ENCODE peak calls at places on chromosomes 1 and 21, in four cellular contexts. One of them, this sample, is unnamed.

GRCh38 chr1:89339039-89339438 is 24.8 kb upstream of the GBP6 start:
- DNase-seq in AG10803: no peak
- DNase-seq in WTC11: no peak
- DNase-seq in progenitor cell of endocrine pancreas: no peak
- DNase-seq in this sample: no peak

GRCh38 chr1:48761411-48761810 is 15.3 kb downstream of the BEND5 start:
- DNase-seq in AG10803: peak; percentile 63
- DNase-seq in WTC11: no peak
- DNase-seq in progenitor cell of endocrine pancreas: no peak
- DNase-seq in this sample: no peak

GRCh38 chr1:11197359-11197758 is 8.2 kb downstream of the ANGPTL7 start:
- DNase-seq in AG10803: no peak
- DNase-seq in WTC11: no peak
- DNase-seq in progenitor cell of endocrine pancreas: no peak
- DNase-seq in this sample: no peak

GRCh38 chr1:162292422-162292849 is 84.2 kb downstream of the SPATA46 start:
- DNase-seq in AG10803: no peak
- DNase-seq in WTC11: no peak
- DNase-seq in progenitor cell of endocrine pancreas: no peak
- DNase-seq in this sample: no peak

GRCh38 chr1:64873576-64873975 is 92.8 kb downstream of the JAK1 start:
- DNase-seq in AG10803: no peak
- DNase-seq in WTC11: no peak
- DNase-seq in progenitor cell of endocrine pancreas: no peak
- DNase-seq in this sample: no peak

GRCh38 chr1:85243336-85243735 is 16.1 kb downstream of the C1orf52 start:
- DNase-seq in AG10803: no peak
- DNase-seq in WTC11: no peak
- DNase-seq in progenitor cell of endocrine pancreas: no peak
- DNase-seq in this sample: no peak

GRCh38 chr1:228940931-228941330 is 205.7 kb downstream of the RHOU start:
- DNase-seq in AG10803: no peak
- DNase-seq in WTC11: no peak
- DNase-seq in progenitor cell of endocrine pancreas: no peak
- DNase-seq in this sample: no peak

GRCh38 chr21:45535341-45536081 is 6.7 kb downstream of the SLC19A1 start:
- DNase-seq in AG10803: no peak
- DNase-seq in WTC11: peak; percentile 9
- DNase-seq in progenitor cell of endocrine pancreas: no peak
- DNase-seq in this sample: no peak

GRCh38 chr1:34681481-34682451 is 73.1 kb upstream of the GJB5 start:
- DNase-seq in AG10803: peak; percentile 31
- DNase-seq in WTC11: peak; percentile 89
- DNase-seq in progenitor cell of endocrine pancreas: peak; percentile 68
- DNase-seq in this sample: peak; percentile 63

DNA sequence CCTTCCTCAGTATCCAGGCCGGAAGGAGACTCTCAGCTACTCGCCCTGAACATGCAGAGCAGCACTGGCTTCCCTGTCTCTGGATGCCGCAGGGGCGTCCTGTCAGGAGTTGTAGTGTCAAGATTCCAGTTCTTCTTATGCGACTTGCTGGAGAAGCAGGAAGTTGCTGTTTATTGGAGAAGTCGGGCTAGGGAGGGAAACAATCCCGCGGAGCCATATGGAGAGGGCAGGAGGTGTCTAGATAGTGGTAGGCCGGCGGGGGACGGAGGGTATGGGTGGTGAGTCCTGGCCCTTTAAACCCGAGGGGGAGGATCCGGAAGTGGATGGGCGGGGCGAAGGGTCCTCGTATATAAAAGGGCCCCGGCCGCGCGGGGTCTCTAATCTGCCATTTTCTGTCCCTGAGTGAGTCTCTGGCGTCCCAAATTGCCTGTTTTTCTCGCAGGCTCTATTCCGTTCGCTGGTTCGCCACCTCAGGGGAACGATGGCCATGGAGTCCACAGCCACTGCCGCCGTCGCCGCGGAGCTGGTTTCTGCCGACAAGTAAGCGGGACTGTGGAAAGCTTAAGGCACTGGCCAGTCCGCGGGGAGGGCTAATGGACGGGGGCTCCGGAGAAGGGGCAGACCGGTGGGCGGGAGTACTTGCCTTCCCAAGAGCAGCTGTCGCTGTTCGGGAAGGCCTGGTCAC is at the start of gene NASP:
- DNase-seq in AG10803: peak; percentile 73
- DNase-seq in WTC11: peak; percentile 92
- DNase-seq in progenitor cell of endocrine pancreas: peak; percentile 88
- DNase-seq in this sample: peak; percentile 95
- TF ChIP-seq CTCF in AG10803: no peak
- TF ChIP-seq CTCF in WTC11: no peak
- TF ChIP-seq CTCF in progenitor cell of endocrine pancreas: no peak
- TF ChIP-seq CTCF in this sample: no peak

GRCh38 chr1:156658945-156659574 is 17.1 kb downstream of the BCAN start:
- DNase-seq in AG10803: no peak
- DNase-seq in WTC11: no peak
- DNase-seq in progenitor cell of endocrine pancreas: no peak
- DNase-seq in this sample: no peak
- TF ChIP-seq CTCF in AG10803: no peak
- TF ChIP-seq CTCF in WTC11: no peak
- TF ChIP-seq CTCF in progenitor cell of endocrine pancreas: no peak
- TF ChIP-seq CTCF in this sample: no peak

DNA sequence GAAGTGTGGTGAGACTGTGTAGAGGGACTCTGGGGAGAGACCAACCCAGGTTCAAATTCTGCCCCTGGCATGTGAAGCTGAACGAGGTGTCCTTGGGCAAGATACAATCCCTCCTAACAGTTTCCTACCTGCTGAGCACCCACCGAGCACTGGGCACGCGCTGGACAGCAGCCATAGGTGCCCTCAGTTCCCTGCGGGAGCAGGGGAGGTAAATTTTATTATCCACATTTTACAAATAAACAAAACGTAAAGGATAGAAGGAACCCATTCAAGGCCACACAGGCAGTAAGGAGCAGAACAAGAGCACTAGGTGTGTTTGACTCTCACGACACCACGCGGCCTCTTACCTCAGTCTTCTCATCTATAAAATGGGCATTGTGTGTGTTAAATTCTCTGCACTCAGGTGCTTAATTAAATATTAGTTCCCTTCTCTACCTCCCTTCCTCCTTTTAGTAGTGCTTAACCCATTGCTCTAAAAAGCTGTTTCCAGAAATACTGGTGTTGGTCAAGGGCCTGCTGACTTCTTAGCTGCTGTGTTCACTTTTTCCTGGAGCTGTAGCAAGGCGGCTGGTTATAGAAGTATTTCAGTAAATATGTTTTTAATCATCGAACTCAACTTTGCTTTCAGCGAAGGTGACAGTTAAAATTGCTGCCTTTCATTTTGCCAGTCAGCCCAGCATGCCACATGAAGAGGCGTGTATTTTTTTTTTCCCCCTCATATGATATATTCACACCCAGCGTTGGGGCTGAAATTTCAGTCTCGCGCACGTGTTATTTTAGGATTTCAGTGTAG is 41.6 kb downstream of the PGBD5 start:
- DNase-seq in AG10803: no peak
- DNase-seq in WTC11: no peak
- DNase-seq in progenitor cell of endocrine pancreas: no peak
- DNase-seq in this sample: no peak
- TF ChIP-seq CTCF in AG10803: no peak
- TF ChIP-seq CTCF in WTC11: no peak
- TF ChIP-seq CTCF in progenitor cell of endocrine pancreas: no peak
- TF ChIP-seq CTCF in this sample: no peak

DNA sequence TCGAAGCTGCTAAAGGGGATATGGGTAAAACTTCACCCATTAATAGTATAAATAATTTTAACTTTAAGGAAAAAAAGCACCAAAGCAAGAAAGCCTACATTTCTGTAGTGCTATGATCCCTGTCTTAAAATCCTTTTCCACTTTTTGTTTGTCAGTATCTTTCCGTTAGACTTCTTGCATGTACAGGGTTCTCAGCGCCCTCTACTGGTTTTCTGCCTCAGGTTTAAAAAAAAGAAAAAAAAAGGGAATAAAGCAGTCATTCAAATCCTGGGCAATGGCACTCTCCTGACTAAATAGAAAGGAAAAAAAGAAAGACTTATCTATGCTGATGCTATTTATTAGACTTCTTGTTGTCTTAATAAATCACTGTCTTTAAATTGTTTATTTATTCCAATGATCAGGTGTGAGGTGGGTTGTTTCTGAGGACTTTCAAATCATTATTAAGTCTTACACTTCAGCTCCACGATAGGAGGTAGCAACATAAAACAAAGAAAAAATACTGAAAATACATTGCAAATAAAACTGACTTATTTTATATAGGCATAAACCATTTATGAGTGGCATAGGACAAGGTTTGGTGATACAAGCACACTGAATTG is 475.4 kb upstream of the NR5A2 start:
- DNase-seq in AG10803: peak; percentile 76
- DNase-seq in WTC11: peak; percentile 22
- DNase-seq in progenitor cell of endocrine pancreas: peak; percentile 12
- DNase-seq in this sample: peak; percentile 70
- TF ChIP-seq CTCF in AG10803: peak; percentile 84
- TF ChIP-seq CTCF in WTC11: peak; percentile 54
- TF ChIP-seq CTCF in progenitor cell of endocrine pancreas: peak; percentile 89
- TF ChIP-seq CTCF in this sample: peak; percentile 93

DNA sequence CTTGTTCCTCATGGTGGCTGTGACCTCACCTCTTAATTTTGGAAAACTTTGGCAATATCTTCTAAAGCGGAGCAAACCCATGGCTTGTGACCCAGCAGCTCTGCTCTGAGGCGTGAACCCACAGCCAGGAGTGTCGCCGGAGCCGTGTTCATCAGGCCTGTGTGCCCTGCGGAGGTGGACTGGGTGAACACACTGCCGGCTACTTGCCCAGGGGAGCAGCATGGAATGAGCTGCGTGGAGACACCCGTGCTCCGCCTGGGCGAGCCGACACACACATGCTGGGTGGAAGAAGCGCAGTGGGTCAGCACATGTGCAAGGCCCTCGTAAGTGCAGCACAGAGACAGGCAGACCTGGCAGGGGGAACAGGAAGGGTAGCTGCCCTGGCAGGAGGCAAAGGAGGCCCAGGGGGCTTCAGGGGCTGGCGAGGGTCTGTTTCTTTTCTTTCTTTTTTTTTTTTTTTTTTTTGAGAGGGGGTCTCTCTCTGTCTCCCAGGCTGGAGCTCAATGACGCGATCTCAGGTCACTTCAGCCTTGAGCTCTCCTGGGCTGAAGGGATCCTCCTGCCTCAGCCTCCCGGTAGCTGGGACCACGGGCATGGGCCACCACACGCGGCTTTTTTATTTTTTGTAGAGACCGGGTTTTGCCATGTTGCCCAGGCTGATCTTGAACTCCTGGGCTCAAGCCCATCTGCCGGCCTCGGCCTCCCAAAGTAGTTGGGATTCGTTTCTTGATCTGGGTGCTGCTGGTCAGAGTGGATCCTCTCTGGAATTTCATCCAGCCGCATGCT is 41.8 kb downstream of the AGPAT3 start:
- DNase-seq in AG10803: no peak
- DNase-seq in WTC11: no peak
- DNase-seq in progenitor cell of endocrine pancreas: no peak
- DNase-seq in this sample: no peak
- TF ChIP-seq CTCF in AG10803: no peak
- TF ChIP-seq CTCF in WTC11: no peak
- TF ChIP-seq CTCF in progenitor cell of endocrine pancreas: no peak
- TF ChIP-seq CTCF in this sample: no peak

DNA sequence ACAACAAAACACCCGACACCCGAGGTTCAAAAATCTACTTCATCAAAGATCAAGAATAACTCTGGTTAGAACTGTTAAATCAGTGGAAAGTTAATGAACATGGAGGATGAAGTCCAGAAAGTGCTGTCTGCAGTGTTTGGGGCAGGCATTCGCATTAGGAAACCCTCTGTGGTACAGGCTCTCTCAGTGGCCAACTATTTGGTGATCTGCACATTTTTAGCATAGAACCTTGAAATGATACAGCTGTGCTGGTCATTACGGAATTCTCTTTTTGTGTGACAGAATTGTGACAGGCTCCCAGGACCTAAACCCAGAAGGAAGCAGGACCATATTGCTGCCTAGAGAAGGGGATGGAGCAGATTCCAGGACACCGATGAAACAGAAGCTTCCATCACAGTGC is 89.0 kb downstream of the SLC45A1 start:
- DNase-seq in AG10803: peak; percentile 68
- DNase-seq in WTC11: no peak
- DNase-seq in progenitor cell of endocrine pancreas: no peak
- DNase-seq in this sample: no peak
- TF ChIP-seq CTCF in AG10803: no peak
- TF ChIP-seq CTCF in WTC11: no peak
- TF ChIP-seq CTCF in progenitor cell of endocrine pancreas: no peak
- TF ChIP-seq CTCF in this sample: no peak

DNA sequence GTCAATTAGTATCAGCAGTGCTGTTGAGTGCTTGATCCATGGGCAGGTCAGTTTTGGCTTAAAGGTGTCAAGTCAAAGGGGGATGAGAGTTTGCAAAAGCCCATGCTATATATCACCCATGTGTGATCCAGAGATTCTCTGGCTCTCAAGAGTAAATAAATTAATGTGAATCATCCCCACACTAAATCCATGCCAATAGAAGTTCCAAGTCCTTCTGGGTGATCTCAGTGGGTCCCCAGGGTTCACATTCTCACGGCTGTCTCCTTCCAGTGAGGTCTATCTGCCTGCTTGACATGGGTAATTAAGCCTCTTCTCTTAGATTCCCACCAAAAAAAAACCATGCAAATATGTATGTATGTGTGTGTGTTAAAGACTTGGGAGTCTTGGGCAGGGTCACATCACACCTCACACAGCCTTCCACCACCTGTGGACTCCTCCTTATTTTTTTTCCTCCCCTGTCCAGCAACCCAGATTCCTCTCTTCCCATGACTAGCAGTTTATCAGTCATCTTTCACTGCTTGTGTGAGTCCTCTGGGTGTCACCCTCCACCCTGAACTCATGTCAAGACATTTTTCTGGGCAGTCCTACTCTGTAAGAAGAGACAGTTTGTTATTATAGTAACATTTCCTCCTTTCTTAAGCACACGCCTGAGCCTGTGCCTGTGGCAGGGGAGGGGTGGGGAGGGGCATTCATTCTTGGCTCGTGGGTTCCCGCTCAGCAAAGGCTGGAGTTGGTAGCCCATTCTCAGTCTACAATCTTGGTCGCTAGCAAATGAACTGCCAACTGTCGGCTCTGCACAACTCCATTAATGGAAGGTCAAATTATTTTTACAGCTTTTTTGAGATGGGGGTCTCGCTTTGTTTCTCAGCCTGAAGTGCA is 14.3 kb upstream of the S100A11 start:
- DNase-seq in AG10803: peak; percentile 37
- DNase-seq in WTC11: no peak
- DNase-seq in progenitor cell of endocrine pancreas: no peak
- DNase-seq in this sample: no peak
- TF ChIP-seq CTCF in AG10803: no peak
- TF ChIP-seq CTCF in WTC11: no peak
- TF ChIP-seq CTCF in progenitor cell of endocrine pancreas: no peak
- TF ChIP-seq CTCF in this sample: no peak

DNA sequence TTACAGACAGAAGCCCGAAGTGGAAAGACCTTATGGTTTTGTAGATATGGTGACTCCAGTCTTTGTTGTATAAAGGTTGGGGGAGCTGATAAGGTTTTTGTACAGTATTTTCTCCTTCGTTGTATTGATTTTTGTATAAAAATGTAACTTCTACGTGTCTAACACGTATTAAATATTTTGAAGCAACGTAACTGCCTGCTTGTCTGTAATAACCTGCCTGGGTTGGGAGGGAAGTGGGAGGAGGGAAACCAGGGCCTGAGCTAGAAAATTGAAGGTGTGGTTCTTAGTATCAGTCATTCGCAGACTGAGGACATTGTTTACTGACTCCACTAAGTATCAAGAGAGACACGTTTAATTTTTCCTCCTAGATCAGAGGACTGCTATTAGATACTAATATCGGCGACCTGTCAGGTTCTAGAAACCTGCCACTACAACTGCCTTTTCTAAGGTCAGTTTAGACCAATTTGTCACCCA is 2.2 kb downstream of the IER5 start:
- DNase-seq in AG10803: peak; percentile 20
- DNase-seq in WTC11: no peak
- DNase-seq in progenitor cell of endocrine pancreas: no peak
- DNase-seq in this sample: no peak
- TF ChIP-seq CTCF in AG10803: no peak
- TF ChIP-seq CTCF in WTC11: no peak
- TF ChIP-seq CTCF in progenitor cell of endocrine pancreas: no peak
- TF ChIP-seq CTCF in this sample: no peak